ENCODE peak calls at places on chromosomes 3 and 15, in four cellular contexts. One of them, this sample, is unnamed.

GRCh38 chr3:52451237-52452083 is 2.4 kb downstream of the TNNC1 start:
- DNase-seq in HCT116: no peak
- DNase-seq in WTC11: no peak
- DNase-seq in A549: no peak
- DNase-seq in this sample: no peak

GRCh38 chr3:108208831-108209230 is 13.4 kb downstream of the IFT57 start:
- DNase-seq in WTC11: no peak
- DNase-seq in A549: no peak
- DNase-seq in HCT116: no peak
- DNase-seq in this sample: no peak

GRCh38 chr15:34353627-34354026 is 10.5 kb downstream of the NUTM1 start:
- DNase-seq in WTC11: peak
- DNase-seq in A549: no peak
- DNase-seq in HCT116: no peak
- DNase-seq in this sample: no peak

GRCh38 chr3:11933529-11933928 is 70.7 kb upstream of the SYN2 start:
- DNase-seq in A549: no peak
- DNase-seq in WTC11: no peak
- DNase-seq in HCT116: no peak
- DNase-seq in this sample: no peak

GRCh38 chr3:99952306-99952705 is 134.6 kb downstream of the CMSS1 start:
- DNase-seq in WTC11: no peak
- DNase-seq in HCT116: no peak
- DNase-seq in A549: no peak
- DNase-seq in this sample: no peak

GRCh38 chr3:169085827-169086226 is 577.7 kb downstream of the MECOM start:
- DNase-seq in WTC11: no peak
- DNase-seq in A549: no peak
- DNase-seq in HCT116: no peak
- DNase-seq in this sample: no peak

GRCh38 chr15:69887553-69887952 is 210.2 kb downstream of the TLE3 start:
- DNase-seq in WTC11: no peak
- DNase-seq in A549: no peak
- DNase-seq in HCT116: no peak
- DNase-seq in this sample: no peak

GRCh38 chr15:78225783-78226541 is 8.4 kb downstream of the ACSBG1 start:
- DNase-seq in WTC11: no peak
- DNase-seq in A549: no peak
- DNase-seq in HCT116: no peak
- DNase-seq in this sample: no peak

GRCh38 chr15:66714543-66714981 is 12.5 kb downstream of the SMAD6 start:
- DNase-seq in A549: no peak
- DNase-seq in WTC11: no peak
- DNase-seq in HCT116: no peak
- DNase-seq in this sample: no peak

GRCh38 chr3:196942915-196943277 is 568 bp upstream of the NCBP2 start:
- DNase-seq in WTC11: no peak
- DNase-seq in HCT116: no peak
- DNase-seq in A549: no peak
- DNase-seq in this sample: peak

GRCh38 chr15:64466408-64467116 is 6.2 kb downstream of the ZNF609 start:
- DNase-seq in A549: no peak
- DNase-seq in HCT116: no peak
- DNase-seq in WTC11: no peak
- DNase-seq in this sample: no peak

GRCh38 chr3:149920119-149920518 is 50.6 kb downstream of the PFN2 start:
- DNase-seq in A549: no peak
- DNase-seq in HCT116: no peak
- DNase-seq in WTC11: no peak
- DNase-seq in this sample: no peak

GRCh38 chr3:177618873-177619771 is 421.8 kb upstream of the TBL1XR1 start:
- DNase-seq in WTC11: no peak
- DNase-seq in A549: no peak
- DNase-seq in HCT116: no peak
- DNase-seq in this sample: no peak

GRCh38 chr3:135325726-135326245 is 530.7 kb downstream of the EPHB1 start:
- DNase-seq in WTC11: no peak
- DNase-seq in A549: no peak
- DNase-seq in HCT116: no peak
- DNase-seq in this sample: peak

GRCh38 chr15:52502608-52503007 is 26.1 kb downstream of the MYO5A start:
- DNase-seq in A549: no peak
- DNase-seq in HCT116: no peak
- DNase-seq in WTC11: no peak
- DNase-seq in this sample: no peak

GRCh38 chr15:52505141-52505540 is 23.5 kb downstream of the MYO5A start:
- DNase-seq in WTC11: no peak
- DNase-seq in A549: no peak
- DNase-seq in HCT116: no peak
- DNase-seq in this sample: no peak

GRCh38 chr15:52503788-52504496 is 24.7 kb downstream of the MYO5A start:
- DNase-seq in HCT116: no peak
- DNase-seq in WTC11: no peak
- DNase-seq in A549: no peak
- DNase-seq in this sample: no peak

GRCh38 chr15:52509500-52510244 is 19.0 kb downstream of the MYO5A start:
- DNase-seq in WTC11: no peak
- DNase-seq in HCT116: no peak
- DNase-seq in A549: no peak
- DNase-seq in this sample: no peak

GRCh38 chr15:52506549-52506948 is 22.1 kb downstream of the MYO5A start:
- DNase-seq in WTC11: no peak
- DNase-seq in HCT116: no peak
- DNase-seq in A549: no peak
- DNase-seq in this sample: no peak
- TF ChIP-seq MAX in WTC11: no peak
- TF ChIP-seq MAX in HCT116: no peak
- TF ChIP-seq MAX in A549: no peak
- TF ChIP-seq MAX in this sample: no peak

GRCh38 chr15:88118741-88119140 is 137.8 kb downstream of the NTRK3 start:
- DNase-seq in HCT116: no peak
- DNase-seq in WTC11: no peak
- DNase-seq in A549: no peak
- DNase-seq in this sample: no peak

GRCh38 chr15:88124199-88124598 is 132.3 kb downstream of the NTRK3 start:
- DNase-seq in HCT116: no peak
- DNase-seq in A549: no peak
- DNase-seq in WTC11: no peak
- DNase-seq in this sample: no peak

GRCh38 chr15:88115529-88116152 is 140.9 kb downstream of the NTRK3 start:
- DNase-seq in WTC11: no peak
- DNase-seq in HCT116: no peak
- DNase-seq in A549: no peak
- DNase-seq in this sample: no peak

GRCh38 chr15:88118035-88118434 is 138.5 kb downstream of the NTRK3 start:
- DNase-seq in WTC11: no peak
- DNase-seq in HCT116: no peak
- DNase-seq in A549: no peak
- DNase-seq in this sample: no peak

DNA sequence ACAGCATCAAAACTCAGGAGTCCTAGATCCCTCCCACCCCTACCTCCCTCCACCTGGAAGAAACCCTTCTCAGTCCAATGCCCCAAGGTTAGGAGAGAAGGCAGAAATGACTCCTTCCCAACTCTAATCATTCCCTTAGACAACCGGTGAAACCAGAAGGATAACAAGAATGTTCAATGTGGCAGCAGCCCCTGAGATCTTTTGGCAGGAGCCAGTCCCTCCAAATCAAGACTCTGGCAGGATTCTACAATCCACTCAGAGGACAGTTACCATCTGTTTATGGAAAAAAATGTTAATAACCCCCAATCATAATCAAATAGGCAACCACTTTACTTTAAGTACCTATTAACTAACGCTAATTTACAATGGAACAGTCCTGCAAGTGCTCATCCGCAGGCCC is 136.5 kb downstream of the NTRK3 start:
- DNase-seq in WTC11: no peak
- DNase-seq in A549: no peak
- DNase-seq in HCT116: no peak
- DNase-seq in this sample: peak
- TF ChIP-seq MAX in WTC11: no peak
- TF ChIP-seq MAX in A549: no peak
- TF ChIP-seq MAX in HCT116: no peak
- TF ChIP-seq MAX in this sample: no peak

GRCh38 chr3:180804871-180805430 is 107.5 kb upstream of the FXR1 start:
- DNase-seq in WTC11: peak
- DNase-seq in HCT116: peak
- DNase-seq in A549: peak
- DNase-seq in this sample: no peak

DNA sequence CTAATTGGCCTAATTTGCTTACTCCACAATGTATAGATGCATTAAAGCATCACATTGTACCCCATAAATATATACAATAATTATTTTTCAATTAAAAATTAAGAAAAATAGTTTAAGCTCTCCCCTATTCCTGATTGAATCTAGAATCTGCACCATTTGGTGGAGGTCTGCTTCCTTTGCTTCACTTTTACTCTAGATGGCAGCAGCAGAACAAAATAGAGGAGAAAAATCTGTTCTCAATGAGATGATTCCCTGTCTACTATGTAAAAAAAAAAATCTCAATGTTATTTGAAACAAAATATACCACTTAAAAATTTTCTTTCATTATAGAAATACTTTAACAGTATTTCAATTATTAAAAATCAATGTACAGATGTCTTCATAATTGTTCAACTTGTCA is 109.6 kb upstream of the FXR1 start:
- DNase-seq in HCT116: peak
- DNase-seq in WTC11: no peak
- DNase-seq in A549: peak
- DNase-seq in this sample: peak
- TF ChIP-seq MAX in HCT116: no peak
- TF ChIP-seq MAX in WTC11: no peak
- TF ChIP-seq MAX in A549: no peak
- TF ChIP-seq MAX in this sample: no peak

DNA sequence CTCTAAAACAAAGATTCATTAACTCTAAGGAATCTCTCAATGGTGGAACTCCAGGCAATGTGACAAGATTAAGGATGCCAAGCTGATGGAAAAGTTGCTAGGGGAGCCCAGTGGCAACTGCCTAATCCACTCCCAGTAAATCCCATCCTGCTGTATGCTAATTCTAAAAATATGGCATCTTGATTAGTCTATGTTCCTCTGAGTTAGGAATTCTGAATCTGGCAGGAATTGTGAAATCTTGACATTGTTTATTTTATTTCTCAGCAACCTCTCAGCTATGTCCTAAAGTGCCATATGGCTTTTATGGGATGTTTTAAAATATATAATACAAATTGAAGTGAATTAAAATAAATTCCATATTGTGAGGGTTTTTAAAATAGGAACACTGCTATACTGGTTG is 209.9 kb upstream of the TRIM42 start:
- DNase-seq in HCT116: no peak
- DNase-seq in WTC11: no peak
- DNase-seq in A549: no peak
- DNase-seq in this sample: no peak
- TF ChIP-seq MAX in HCT116: no peak
- TF ChIP-seq MAX in WTC11: no peak
- TF ChIP-seq MAX in A549: no peak
- TF ChIP-seq MAX in this sample: no peak